ENCODE peak calls at places on chromosomes 13 and 19, in five cellular contexts. Y is tibial nerve, C is BE2C, L is cardiac muscle cell, A is fibroblast of lung. O is an unnamed sample.

GRCh38 chr13:114151031-114151430 is 18.6 kb upstream of the RASA3 start:
- DNase-seq in Y (no peak), C (no peak), L (no peak), A (no peak), O (no peak)

GRCh38 chr13:25844559-25845434 is 207.0 kb downstream of the SHISA2 start:
- DNase-seq in Y (no peak), C (no peak), L (no peak), A (peak; percentile 66), O (no peak)

GRCh38 chr13:104466016-104466415 is 1399.8 kb upstream of the SLC10A2 start:
- DNase-seq in Y (no peak), C (no peak), L (no peak), A (no peak), O (no peak)

GRCh38 chr13:22148187-22148586 is 477.3 kb downstream of the FGF9 start:
- DNase-seq in Y (no peak), C (no peak), L (no peak), A (no peak), O (no peak)

GRCh38 chr19:20503536-20503935 is 62.0 kb downstream of the ZNF737 start:
- DNase-seq in Y (no peak), C (no peak), L (peak; percentile 7), A (peak; percentile 52), O (no peak)

GRCh38 chr13:27920677-27921420 is 1.0 kb downstream of the PDX1 start:
- DNase-seq in Y (no peak), C (no peak), L (peak; percentile 25), A (no peak), O (no peak)

GRCh38 chr19:11322269-11323024 is 17.0 kb downstream of the RAB3D start:
- DNase-seq in Y (no peak), C (no peak), L (no peak), A (no peak), O (no peak)

GRCh38 chr13:81377926-81378325 is 1037.0 kb upstream of the SPRY2 start:
- DNase-seq in Y (no peak), C (no peak), L (no peak), A (peak; percentile 0), O (no peak)

GRCh38 chr19:38209671-38210457 is 14.2 kb downstream of the DPF1 start:
- DNase-seq in Y (peak; percentile 66), C (peak; percentile 40), L (peak; percentile 52), A (peak; percentile 43), O (no peak)

GRCh38 chr19:12778020-12778904 is 2.9 kb upstream of the HOOK2 start:
- DNase-seq in Y (no peak), C (peak; percentile 90), L (peak; percentile 93), A (peak; percentile 83), O (peak; percentile 64)

GRCh38 chr13:33691980-33692379 is 126.0 kb upstream of the RFC3 start:
- DNase-seq in Y (no peak), C (no peak), L (no peak), A (no peak), O (no peak)

GRCh38 chr13:113034451-113035208 is 65.6 kb downstream of the MCF2L start:
- DNase-seq in Y (no peak), C (peak; percentile 59), L (peak; percentile 69), A (peak; percentile 36), O (no peak)

GRCh38 chr19:15124572-15125231 is 17.5 kb downstream of the SYDE1 start:
- DNase-seq in Y (no peak), C (no peak), L (no peak), A (no peak), O (peak; percentile 27)

GRCh38 chr19:57903298-57904174 is 12.9 kb downstream of the ZNF417 start:
- DNase-seq in Y (no peak), C (no peak), L (peak; percentile 75), A (peak; percentile 21), O (no peak)

GRCh38 chr13:109974354-109974753 is 188.0 kb upstream of the IRS2 start:
- DNase-seq in Y (no peak), C (no peak), L (peak; percentile 14), A (peak; percentile 35), O (no peak)

GRCh38 chr13:100399455-100399854 is 189.1 kb downstream of the GGACT start:
- DNase-seq in Y (no peak), C (no peak), L (no peak), A (no peak), O (no peak)

GRCh38 chr13:78631077-78631476 is 27.7 kb upstream of the POU4F1 start:
- DNase-seq in Y (no peak), C (no peak), L (no peak), A (no peak), O (no peak)

GRCh38 chr19:40433391-40434216 is 7.8 kb upstream of the SERTAD1 start:
- DNase-seq in Y (peak; percentile 78), C (peak; percentile 90), L (peak; percentile 97), A (peak; percentile 91), O (peak; percentile 49)

GRCh38 chr13:40916207-40916998 is 102.7 kb downstream of the ELF1 start:
- DNase-seq in Y (no peak), C (no peak), L (peak; percentile 11), A (peak; percentile 56), O (no peak)

GRCh38 chr13:72201726-72202125 is 334.7 kb upstream of the DACH1 start:
- DNase-seq in Y (no peak), C (no peak), L (no peak), A (no peak), O (no peak)

GRCh38 chr13:84497613-84498012 is 615.3 kb upstream of the SLITRK1 start:
- DNase-seq in Y (no peak), C (no peak), L (no peak), A (no peak), O (no peak)

GRCh38 chr13:71067164-71067815 is 799.7 kb downstream of the DACH1 start:
- DNase-seq in Y (no peak), C (no peak), L (no peak), A (no peak), O (no peak)

GRCh38 chr13:42041684-42042035 is 6.8 kb upstream of the DGKH start:
- DNase-seq in Y (no peak), C (peak; percentile 63), L (peak; percentile 74), A (peak; percentile 59), O (peak; percentile 14)

DNA sequence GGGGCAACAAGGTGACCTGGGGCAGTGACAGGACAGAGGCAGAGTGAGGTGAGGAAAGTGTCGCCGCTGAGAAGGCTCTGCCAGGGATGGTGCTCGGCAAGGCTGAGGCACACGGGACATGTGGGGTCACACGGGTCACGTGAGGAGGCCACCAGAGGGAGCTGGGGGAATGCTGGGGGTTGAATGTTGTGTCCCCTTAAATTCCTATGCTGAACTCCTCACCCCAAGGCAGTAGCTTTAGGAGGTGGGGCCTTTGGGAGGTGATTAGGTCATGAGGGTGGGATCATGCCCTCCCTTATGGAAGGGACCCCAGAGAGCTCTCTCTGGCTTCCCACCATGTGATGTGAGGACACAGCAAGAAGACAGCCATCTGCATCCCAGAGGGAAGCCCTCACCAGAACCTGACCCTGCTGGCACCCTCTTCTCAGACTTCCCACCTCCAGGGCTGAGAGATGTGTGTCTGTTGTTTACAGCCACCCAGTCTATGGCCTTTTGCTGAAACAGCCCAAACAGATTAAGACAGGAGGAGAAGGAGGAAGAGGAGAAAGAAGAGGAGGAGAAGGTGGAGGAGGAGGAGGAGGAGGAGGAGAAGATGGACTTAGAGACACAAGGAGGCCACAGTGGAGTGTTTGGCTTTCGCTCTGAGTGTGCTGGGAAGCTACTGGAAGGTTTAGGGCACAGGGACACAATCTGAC is 35.4 kb downstream of the RFX2 start:
- DNase-seq in Y (no peak), C (no peak), L (no peak), A (no peak), O (no peak)
- TF ChIP-seq CTCF in Y (no peak), C (no peak), L (no peak), A (no peak), O (no peak)

DNA sequence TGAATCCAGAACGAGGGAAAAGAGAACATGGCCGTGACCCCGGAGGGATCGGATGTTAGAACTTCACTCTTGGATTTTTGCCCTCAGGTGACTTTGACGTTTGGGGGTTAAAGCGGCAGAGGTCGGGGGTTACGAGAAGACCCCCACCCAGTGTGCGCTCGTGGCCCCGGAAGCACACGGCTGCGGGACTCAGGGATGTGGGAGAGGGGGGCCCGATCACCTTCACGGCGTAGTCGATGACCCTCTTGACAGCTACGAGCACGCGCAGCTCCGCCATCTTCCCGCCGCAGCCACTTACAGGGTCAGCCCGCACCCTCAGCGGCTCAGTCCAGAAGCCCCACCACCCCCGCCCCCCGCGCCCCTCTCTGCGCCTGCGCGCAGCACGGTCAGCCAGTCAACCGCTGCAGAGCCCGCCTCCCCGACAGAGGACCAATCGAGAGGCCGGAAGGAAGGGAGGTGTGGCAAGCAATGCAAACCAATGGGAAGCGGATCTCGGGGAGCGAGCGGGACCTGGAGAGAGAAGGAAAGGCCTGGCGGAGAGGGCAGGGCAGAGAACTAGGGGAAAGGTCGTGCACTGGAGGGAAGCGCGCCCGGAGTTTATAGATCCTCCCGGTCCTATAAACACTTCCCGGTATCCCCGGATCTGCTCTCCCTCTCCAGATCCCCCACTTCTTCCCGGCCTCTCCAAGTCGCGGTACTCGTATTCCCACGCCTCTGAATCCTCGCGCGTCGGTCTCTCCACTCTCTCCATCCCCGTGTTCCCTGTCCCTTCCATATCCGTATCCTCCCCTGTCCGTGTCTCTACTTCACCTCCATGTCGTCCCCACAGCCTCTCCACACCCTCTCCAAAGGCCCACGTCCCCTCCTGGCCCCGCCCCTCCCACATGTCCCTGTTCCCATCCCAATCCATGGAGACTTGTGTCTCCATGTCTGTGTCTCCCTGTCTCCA is at the start of gene ETFB:
- DNase-seq in Y (peak; percentile 98), C (peak; percentile 99), L (peak; percentile 99), A (peak; percentile 95), O (peak; percentile 98)
- TF ChIP-seq CTCF in Y (no peak), C (no peak), L (no peak), A (no peak), O (no peak)

DNA sequence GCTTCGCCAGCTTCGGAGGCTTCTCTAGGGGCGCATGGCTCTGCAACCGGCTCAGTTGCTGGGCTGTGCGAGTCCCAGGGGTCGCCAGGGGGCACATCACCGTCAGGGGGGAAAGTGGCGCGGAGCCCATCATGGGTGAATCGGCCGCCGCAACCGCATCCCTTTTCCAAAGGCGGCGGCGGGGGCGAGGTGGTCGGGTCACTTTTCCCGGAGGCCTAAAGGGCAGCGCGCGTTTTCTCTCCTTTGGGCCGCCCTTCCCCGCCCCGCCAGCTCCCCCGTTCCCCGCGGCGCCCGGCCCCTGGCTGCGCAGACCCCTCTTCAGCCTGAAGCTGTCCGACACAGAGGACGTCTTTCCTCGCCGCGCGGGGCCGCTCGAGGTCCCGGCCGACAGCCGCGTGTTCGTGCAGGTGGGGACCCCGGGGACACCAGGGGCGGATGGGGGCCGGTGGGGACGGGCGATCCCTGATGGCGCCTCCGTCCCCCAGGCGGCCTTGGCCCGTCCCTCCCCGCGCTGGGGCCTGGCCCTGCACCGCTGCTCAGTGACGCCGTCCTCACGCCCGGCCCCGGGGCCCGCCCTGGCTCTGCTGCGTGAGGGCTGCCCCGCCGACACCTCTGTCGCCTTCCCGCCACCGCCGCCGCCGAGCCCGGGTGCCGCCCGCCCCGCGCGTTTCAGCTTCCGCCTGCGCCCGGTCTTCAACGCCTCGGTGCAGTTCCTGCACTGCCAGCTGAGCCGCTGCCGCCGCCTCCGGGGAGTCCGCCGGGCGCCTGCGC is 1.7 kb downstream of the TGFBR3L start:
- DNase-seq in Y (no peak), C (no peak), L (no peak), A (no peak), O (peak; percentile 73)
- TF ChIP-seq CTCF in Y (no peak), C (no peak), L (no peak), A (no peak), O (no peak)

DNA sequence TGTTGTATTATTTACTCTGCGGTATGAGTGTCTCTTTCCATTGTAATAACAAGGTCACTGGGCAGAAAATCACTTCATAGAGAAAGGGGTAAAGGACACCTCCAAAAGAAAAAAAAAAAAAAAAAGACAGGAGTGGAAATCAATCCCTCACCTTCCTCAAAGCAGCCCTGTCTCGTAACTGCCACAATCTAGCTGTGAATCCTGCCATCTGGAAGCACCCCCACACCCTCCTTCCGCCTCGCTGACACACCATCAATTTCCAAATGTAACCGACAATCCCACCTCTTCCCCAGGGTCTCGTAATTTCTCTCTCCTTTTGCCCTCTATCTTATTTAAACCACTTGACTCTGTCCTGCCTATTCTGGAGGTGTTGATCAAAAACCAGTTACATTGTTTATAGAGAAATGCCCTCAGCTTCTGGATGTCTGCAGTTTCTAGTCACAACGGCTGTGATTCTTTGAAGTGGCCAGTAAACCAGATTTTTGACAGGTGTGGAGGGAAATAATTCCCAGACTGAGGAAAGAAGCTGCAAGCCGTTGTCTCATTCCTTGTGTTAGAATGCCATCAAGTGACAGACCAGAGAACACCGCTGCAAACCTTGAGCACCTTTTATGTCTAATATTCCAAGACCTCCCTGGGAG is 9.1 kb upstream of the POP4 start:
- DNase-seq in Y (no peak), C (no peak), L (peak; percentile 34), A (no peak), O (no peak)
- TF ChIP-seq CTCF in Y (no peak), C (peak; percentile 32), L (no peak), A (no peak), O (peak; percentile 48)

O was measured in activated CD8-positive, alpha-beta T cell treated with anti-CD3 and anti-CD28 coated beads for 36 hours.